ENCODE peak calls at places on chromosomes 3 and 15, in ten cellular contexts. One of them, this sample, is unnamed. For H3K4me1, the result is how much of the 10 kb centered on the place peaks cover.

GRCh38 chr15:79218588-79219200 is 63.8 kb upstream of the ANKRD34C start:
- DNase-seq in mammary epithelial cell: no peak
- DNase-seq in cardiac muscle cell: peak
- DNase-seq in ovary: no peak
- DNase-seq in adrenal gland: no peak
- DNase-seq in neural progenitor cell: no peak
- DNase-seq in A673: peak
- DNase-seq in kidney: no peak
- DNase-seq in SJSA1: no peak
- DNase-seq in fibroblast of lung: peak
- DNase-seq in this sample: no peak

GRCh38 chr3:176948123-176948522 is 249.2 kb downstream of the TBL1XR1 start:
- DNase-seq in mammary epithelial cell: no peak
- DNase-seq in cardiac muscle cell: no peak
- DNase-seq in ovary: no peak
- DNase-seq in adrenal gland: no peak
- DNase-seq in neural progenitor cell: no peak
- DNase-seq in A673: no peak
- DNase-seq in kidney: no peak
- DNase-seq in SJSA1: no peak
- DNase-seq in fibroblast of lung: no peak
- DNase-seq in this sample: no peak

GRCh38 chr3:99352811-99353210 is 285.6 kb upstream of the COL8A1 start:
- DNase-seq in mammary epithelial cell: no peak
- DNase-seq in cardiac muscle cell: no peak
- DNase-seq in ovary: no peak
- DNase-seq in adrenal gland: no peak
- DNase-seq in neural progenitor cell: no peak
- DNase-seq in A673: no peak
- DNase-seq in kidney: no peak
- DNase-seq in SJSA1: no peak
- DNase-seq in fibroblast of lung: no peak
- DNase-seq in this sample: no peak

GRCh38 chr3:53820084-53820483 is 26.1 kb downstream of the CHDH start:
- DNase-seq in mammary epithelial cell: no peak
- DNase-seq in cardiac muscle cell: no peak
- DNase-seq in ovary: no peak
- DNase-seq in adrenal gland: no peak
- DNase-seq in neural progenitor cell: no peak
- DNase-seq in A673: no peak
- DNase-seq in kidney: no peak
- DNase-seq in SJSA1: no peak
- DNase-seq in fibroblast of lung: no peak
- DNase-seq in this sample: no peak

GRCh38 chr15:50873935-50874353 is 34.5 kb upstream of the AP4E1 start:
- DNase-seq in mammary epithelial cell: no peak
- DNase-seq in cardiac muscle cell: no peak
- DNase-seq in ovary: no peak
- DNase-seq in adrenal gland: no peak
- DNase-seq in neural progenitor cell: no peak
- DNase-seq in A673: no peak
- DNase-seq in kidney: no peak
- DNase-seq in SJSA1: no peak
- DNase-seq in fibroblast of lung: peak
- DNase-seq in this sample: no peak

GRCh38 chr3:158532099-158532734 is 38.8 kb upstream of the MLF1 start:
- DNase-seq in mammary epithelial cell: peak
- DNase-seq in cardiac muscle cell: peak
- DNase-seq in ovary: no peak
- DNase-seq in adrenal gland: peak
- DNase-seq in neural progenitor cell: peak
- DNase-seq in A673: peak
- DNase-seq in kidney: no peak
- DNase-seq in SJSA1: no peak
- DNase-seq in fibroblast of lung: peak
- DNase-seq in this sample: peak

GRCh38 chr15:75671684-75672083 is 24.0 kb downstream of the SNX33 start:
- DNase-seq in mammary epithelial cell: no peak
- DNase-seq in cardiac muscle cell: no peak
- DNase-seq in ovary: no peak
- DNase-seq in adrenal gland: no peak
- DNase-seq in neural progenitor cell: no peak
- DNase-seq in A673: no peak
- DNase-seq in kidney: no peak
- DNase-seq in SJSA1: no peak
- DNase-seq in fibroblast of lung: no peak
- DNase-seq in this sample: no peak

GRCh38 chr15:58441376-58442070 is 9.7 kb downstream of the LIPC start:
- DNase-seq in mammary epithelial cell: peak
- DNase-seq in cardiac muscle cell: no peak
- DNase-seq in ovary: no peak
- DNase-seq in adrenal gland: peak
- DNase-seq in neural progenitor cell: no peak
- DNase-seq in A673: no peak
- DNase-seq in kidney: no peak
- DNase-seq in SJSA1: peak
- DNase-seq in fibroblast of lung: peak
- DNase-seq in this sample: no peak

GRCh38 chr3:71258116-71258515 is 325.4 kb downstream of the FOXP1 start:
- DNase-seq in mammary epithelial cell: peak
- DNase-seq in cardiac muscle cell: peak
- DNase-seq in ovary: no peak
- DNase-seq in adrenal gland: no peak
- DNase-seq in neural progenitor cell: no peak
- DNase-seq in A673: peak
- DNase-seq in kidney: no peak
- DNase-seq in SJSA1: peak
- DNase-seq in fibroblast of lung: peak
- DNase-seq in this sample: no peak

GRCh38 chr15:45885801-45886200 is 251.0 kb downstream of the SQOR start:
- DNase-seq in mammary epithelial cell: no peak
- DNase-seq in cardiac muscle cell: no peak
- DNase-seq in ovary: no peak
- DNase-seq in adrenal gland: no peak
- DNase-seq in neural progenitor cell: no peak
- DNase-seq in A673: no peak
- DNase-seq in kidney: peak
- DNase-seq in SJSA1: no peak
- DNase-seq in fibroblast of lung: no peak
- DNase-seq in this sample: no peak

GRCh38 chr3:13495921-13496723 is 16.0 kb downstream of the HDAC11 start:
- DNase-seq in mammary epithelial cell: peak
- DNase-seq in cardiac muscle cell: peak
- DNase-seq in ovary: peak
- DNase-seq in adrenal gland: peak
- DNase-seq in neural progenitor cell: peak
- DNase-seq in A673: peak
- DNase-seq in kidney: peak
- DNase-seq in SJSA1: peak
- DNase-seq in fibroblast of lung: peak
- DNase-seq in this sample: peak

GRCh38 chr15:67248106-67248505 is 6.4 kb downstream of the AAGAB start:
- DNase-seq in mammary epithelial cell: peak
- DNase-seq in cardiac muscle cell: no peak
- DNase-seq in ovary: no peak
- DNase-seq in adrenal gland: no peak
- DNase-seq in neural progenitor cell: no peak
- DNase-seq in A673: no peak
- DNase-seq in kidney: no peak
- DNase-seq in SJSA1: no peak
- DNase-seq in fibroblast of lung: peak
- DNase-seq in this sample: no peak

DNA sequence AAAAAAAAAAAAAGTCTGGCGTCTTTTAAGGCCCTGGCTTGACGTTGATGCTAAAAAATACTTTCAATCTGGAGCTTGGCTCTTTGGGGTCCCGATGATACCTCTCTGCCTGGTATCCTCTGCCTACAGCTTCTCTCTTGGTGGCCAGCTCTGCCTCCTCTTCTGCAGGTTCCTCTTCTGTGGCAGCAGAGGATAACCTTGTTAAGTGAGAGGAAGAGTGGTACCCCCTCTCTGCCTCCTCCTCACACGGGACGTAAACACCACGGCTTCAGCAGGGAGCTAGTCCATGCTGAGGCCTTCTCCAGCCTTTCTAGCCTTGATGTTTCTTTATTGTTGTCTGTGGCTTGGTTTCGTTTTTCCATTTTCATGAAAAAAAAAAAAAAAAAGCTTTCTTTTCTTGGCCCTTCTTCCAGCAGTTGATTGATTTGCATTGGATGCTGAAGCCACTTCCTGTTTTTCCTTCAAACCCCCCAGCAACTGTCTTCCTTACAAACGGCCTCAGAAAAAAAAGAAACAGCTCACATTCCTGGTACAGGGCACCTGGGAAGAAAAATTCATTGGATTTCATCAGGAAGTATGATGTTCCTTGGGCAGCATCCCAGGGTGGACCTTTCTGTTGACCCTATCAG is 59.7 kb downstream of the RORA start:
- DNase-seq in mammary epithelial cell: no peak
- DNase-seq in cardiac muscle cell: no peak
- DNase-seq in ovary: no peak
- DNase-seq in adrenal gland: no peak
- DNase-seq in neural progenitor cell: no peak
- DNase-seq in A673: peak
- DNase-seq in kidney: no peak
- DNase-seq in SJSA1: no peak
- DNase-seq in fibroblast of lung: no peak
- DNase-seq in this sample: no peak
- H3K27ac ChIP-seq in mammary epithelial cell: no peak
- H3K27ac ChIP-seq in cardiac muscle cell: no peak
- H3K27ac ChIP-seq in ovary: no peak
- H3K27ac ChIP-seq in adrenal gland: no peak
- H3K27ac ChIP-seq in neural progenitor cell: no peak
- H3K27ac ChIP-seq in A673: peak
- H3K27ac ChIP-seq in kidney: no peak
- H3K27ac ChIP-seq in SJSA1: no peak
- H3K27ac ChIP-seq in fibroblast of lung: no peak
- H3K27ac ChIP-seq in this sample: no peak

GRCh38 chr3:146128939-146129338 is 32.0 kb downstream of the PLOD2 start:
- DNase-seq in mammary epithelial cell: no peak
- DNase-seq in cardiac muscle cell: no peak
- DNase-seq in ovary: no peak
- DNase-seq in adrenal gland: no peak
- DNase-seq in neural progenitor cell: no peak
- DNase-seq in A673: no peak
- DNase-seq in kidney: no peak
- DNase-seq in SJSA1: no peak
- DNase-seq in fibroblast of lung: no peak
- DNase-seq in this sample: no peak
- H3K4me1 ChIP-seq in mammary epithelial cell: under half
- H3K4me1 ChIP-seq in cardiac muscle cell: under half
- H3K4me1 ChIP-seq in ovary: under half
- H3K4me1 ChIP-seq in adrenal gland: under half
- H3K4me1 ChIP-seq in neural progenitor cell: under half
- H3K4me1 ChIP-seq in A673: under half
- H3K4me1 ChIP-seq in kidney: under half
- H3K4me1 ChIP-seq in SJSA1: under half
- H3K4me1 ChIP-seq in fibroblast of lung: under half
- H3K4me1 ChIP-seq in this sample: under half

DNA sequence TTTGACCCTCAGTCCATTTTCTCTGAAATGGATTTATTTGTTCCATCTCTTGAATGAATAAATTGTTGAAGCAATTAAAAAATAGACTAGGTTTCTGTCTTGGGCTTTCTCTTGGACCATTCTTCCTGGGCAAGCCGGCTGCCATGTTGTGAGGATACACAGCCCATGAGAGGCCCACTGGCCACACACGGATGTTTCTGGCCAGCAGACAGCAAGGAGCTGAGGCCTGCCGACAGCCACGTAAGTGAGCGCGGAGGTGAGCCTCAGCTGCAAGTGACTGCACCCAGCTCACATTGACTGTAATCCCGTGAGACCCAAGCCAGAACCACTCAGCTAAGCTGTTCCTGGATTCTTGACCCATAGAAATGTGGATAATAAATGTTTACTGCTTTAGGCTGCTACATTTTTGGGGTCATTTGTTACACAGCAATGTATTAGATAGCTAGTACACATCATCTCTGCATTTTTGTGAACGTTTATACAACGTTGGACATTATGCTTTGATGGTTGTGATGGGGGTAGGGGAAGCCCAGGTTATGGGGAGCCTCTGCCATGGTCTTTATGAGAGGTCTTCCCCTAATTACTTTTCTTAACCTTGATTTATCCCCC is 22.8 kb downstream of the IDH3A start:
- DNase-seq in mammary epithelial cell: no peak
- DNase-seq in cardiac muscle cell: no peak
- DNase-seq in ovary: no peak
- DNase-seq in adrenal gland: no peak
- DNase-seq in neural progenitor cell: no peak
- DNase-seq in A673: no peak
- DNase-seq in kidney: no peak
- DNase-seq in SJSA1: no peak
- DNase-seq in fibroblast of lung: no peak
- DNase-seq in this sample: no peak
- H3K27ac ChIP-seq in mammary epithelial cell: no peak
- H3K27ac ChIP-seq in cardiac muscle cell: no peak
- H3K27ac ChIP-seq in ovary: no peak
- H3K27ac ChIP-seq in adrenal gland: peak
- H3K27ac ChIP-seq in neural progenitor cell: no peak
- H3K27ac ChIP-seq in A673: no peak
- H3K27ac ChIP-seq in kidney: no peak
- H3K27ac ChIP-seq in SJSA1: no peak
- H3K27ac ChIP-seq in fibroblast of lung: no peak
- H3K27ac ChIP-seq in this sample: no peak

GRCh38 chr3:187952849-187953248 is 201.1 kb upstream of the LPP start:
- DNase-seq in mammary epithelial cell: peak
- DNase-seq in cardiac muscle cell: no peak
- DNase-seq in ovary: no peak
- DNase-seq in adrenal gland: no peak
- DNase-seq in neural progenitor cell: no peak
- DNase-seq in A673: no peak
- DNase-seq in kidney: no peak
- DNase-seq in SJSA1: no peak
- DNase-seq in fibroblast of lung: no peak
- DNase-seq in this sample: peak

GRCh38 chr3:187957209-187957981 is 196.6 kb upstream of the LPP start:
- DNase-seq in mammary epithelial cell: no peak
- DNase-seq in cardiac muscle cell: no peak
- DNase-seq in ovary: no peak
- DNase-seq in adrenal gland: no peak
- DNase-seq in neural progenitor cell: no peak
- DNase-seq in A673: no peak
- DNase-seq in kidney: no peak
- DNase-seq in SJSA1: no peak
- DNase-seq in fibroblast of lung: no peak
- DNase-seq in this sample: no peak

GRCh38 chr3:187955076-187955952 is 198.6 kb upstream of the LPP start:
- DNase-seq in mammary epithelial cell: peak
- DNase-seq in cardiac muscle cell: no peak
- DNase-seq in ovary: no peak
- DNase-seq in adrenal gland: peak
- DNase-seq in neural progenitor cell: no peak
- DNase-seq in A673: no peak
- DNase-seq in kidney: peak
- DNase-seq in SJSA1: no peak
- DNase-seq in fibroblast of lung: peak
- DNase-seq in this sample: no peak

GRCh38 chr3:187951452-187952190 is 202.3 kb upstream of the LPP start:
- DNase-seq in mammary epithelial cell: no peak
- DNase-seq in cardiac muscle cell: no peak
- DNase-seq in ovary: no peak
- DNase-seq in adrenal gland: no peak
- DNase-seq in neural progenitor cell: no peak
- DNase-seq in A673: no peak
- DNase-seq in kidney: no peak
- DNase-seq in SJSA1: no peak
- DNase-seq in fibroblast of lung: no peak
- DNase-seq in this sample: no peak

GRCh38 chr3:187954486-187955075 is 199.4 kb upstream of the LPP start:
- DNase-seq in mammary epithelial cell: no peak
- DNase-seq in cardiac muscle cell: no peak
- DNase-seq in ovary: no peak
- DNase-seq in adrenal gland: no peak
- DNase-seq in neural progenitor cell: no peak
- DNase-seq in A673: no peak
- DNase-seq in kidney: no peak
- DNase-seq in SJSA1: no peak
- DNase-seq in fibroblast of lung: peak
- DNase-seq in this sample: no peak
- H3K4me1 ChIP-seq in mammary epithelial cell: under half
- H3K4me1 ChIP-seq in cardiac muscle cell: under half
- H3K4me1 ChIP-seq in ovary: under half
- H3K4me1 ChIP-seq in adrenal gland: under half
- H3K4me1 ChIP-seq in neural progenitor cell: under half
- H3K4me1 ChIP-seq in A673: under half
- H3K4me1 ChIP-seq in kidney: under half
- H3K4me1 ChIP-seq in SJSA1: under half
- H3K4me1 ChIP-seq in fibroblast of lung: under half
- H3K4me1 ChIP-seq in this sample: under half